ENCODE peak calls at places on chromosomes 11 and 22, in six cellular contexts. G is gastrocnemius medialis, T is HCT116, O is GM12891, H is thyroid gland, U is body of pancreas. A is an unnamed sample.

GRCh38 chr11:28483072-28483867 is 375.1 kb downstream of the METTL15 start:
- DNase-seq in H (no peak), U (no peak), G (no peak), O (no peak), T (no peak), A (no peak)

GRCh38 chr11:28242596-28242995 is 134.4 kb downstream of the METTL15 start:
- DNase-seq in T (no peak), U (no peak), O (no peak), G (no peak), H (no peak), A (no peak)

GRCh38 chr11:91513734-91514133 is 710.9 kb upstream of the FAT3 start:
- DNase-seq in H (no peak), G (no peak), U (no peak), T (no peak), O (no peak), A (no peak)

GRCh38 chr22:43186272-43187170 is at the start of gene TTLL12:
- DNase-seq in T (no peak), G (peak), U (peak), H (peak), O (peak), A (peak)

GRCh38 chr11:128914216-128915147 is 23.3 kb downstream of the KCNJ5 start:
- DNase-seq in U (no peak), G (no peak), T (no peak), H (no peak), O (no peak), A (no peak)

GRCh38 chr11:47269829-47270305 is at the start of gene MADD:
- DNase-seq in H (peak), T (peak), G (peak), O (peak), U (peak), A (peak)

GRCh38 chr11:63837719-63838118 is 1.2 kb upstream of the MARK2 start:
- DNase-seq in G (no peak), H (no peak), U (no peak), O (no peak), T (no peak), A (no peak)

GRCh38 chr22:46390652-46391301 is 55.3 kb downstream of the TRMU start:
- DNase-seq in O (no peak), H (peak), U (peak), G (peak), T (no peak), A (peak)

GRCh38 chr11:44565008-44565745 is at the start of gene CD82:
- DNase-seq in O (peak), U (peak), T (peak), G (peak), H (peak), A (peak)
- TF ChIP-seq POLR2A in O (peak), U (peak), T (no peak), G (peak), H (peak), A (peak)

DNA sequence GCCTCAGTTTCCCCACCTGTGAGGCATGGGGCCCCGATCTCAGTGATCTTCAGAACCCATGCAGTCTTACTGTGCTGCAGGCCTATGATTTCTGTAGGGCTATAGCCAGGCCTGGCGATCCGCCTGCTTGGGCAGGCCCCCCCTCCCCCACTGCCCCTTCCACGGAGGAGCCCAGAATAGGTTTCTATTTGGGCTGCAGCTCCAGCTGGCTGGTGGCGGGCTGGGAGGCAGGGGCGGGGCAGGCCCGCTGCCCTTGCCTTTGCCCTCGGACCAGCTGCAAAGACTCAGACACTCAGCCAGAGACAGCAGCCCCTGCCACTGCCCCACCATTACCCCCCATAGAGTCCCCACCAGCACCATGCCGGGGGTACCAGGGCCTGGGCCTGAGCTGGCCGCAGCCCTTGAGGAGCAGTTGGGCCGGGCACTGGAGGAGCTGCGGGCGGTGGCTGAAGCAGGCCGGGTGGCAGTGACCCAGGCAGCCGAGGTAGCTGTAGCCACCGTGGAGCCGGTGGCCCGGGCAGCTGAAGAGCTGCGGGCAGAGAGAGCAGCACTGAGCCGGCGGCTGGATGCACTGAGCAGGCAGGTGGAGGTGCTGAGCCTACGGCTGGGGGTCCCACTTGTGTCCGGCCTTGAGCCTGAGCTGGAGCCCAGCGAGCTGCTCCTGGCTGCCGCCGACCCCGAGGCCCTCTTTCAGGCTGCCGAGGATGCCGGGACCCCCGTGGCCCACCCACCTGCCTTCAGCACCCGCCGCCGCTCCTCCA is 12.2 kb downstream of the SMTN start:
- DNase-seq in H (peak), G (peak), U (peak), O (peak), T (no peak), A (no peak)
- TF ChIP-seq POLR2A in H (no peak), G (peak), U (no peak), O (no peak), T (no peak), A (no peak)

GRCh38 chr11:65502274-65502851 is 3.5 kb downstream of the MALAT1 start:
- DNase-seq in H (no peak), T (no peak), O (no peak), G (no peak), U (no peak), A (no peak)

GRCh38 chr11:65502852-65503603 is 4.2 kb downstream of the MALAT1 start:
- DNase-seq in G (no peak), H (no peak), T (no peak), O (no peak), U (no peak), A (no peak)

GRCh38 chr11:65500262-65501004 is 1.6 kb downstream of the MALAT1 start:
- DNase-seq in O (no peak), U (peak), T (no peak), G (no peak), H (no peak), A (no peak)

GRCh38 chr11:65501005-65501529 is 2.2 kb downstream of the MALAT1 start:
- DNase-seq in U (no peak), T (no peak), H (no peak), O (no peak), G (no peak), A (no peak)

DNA sequence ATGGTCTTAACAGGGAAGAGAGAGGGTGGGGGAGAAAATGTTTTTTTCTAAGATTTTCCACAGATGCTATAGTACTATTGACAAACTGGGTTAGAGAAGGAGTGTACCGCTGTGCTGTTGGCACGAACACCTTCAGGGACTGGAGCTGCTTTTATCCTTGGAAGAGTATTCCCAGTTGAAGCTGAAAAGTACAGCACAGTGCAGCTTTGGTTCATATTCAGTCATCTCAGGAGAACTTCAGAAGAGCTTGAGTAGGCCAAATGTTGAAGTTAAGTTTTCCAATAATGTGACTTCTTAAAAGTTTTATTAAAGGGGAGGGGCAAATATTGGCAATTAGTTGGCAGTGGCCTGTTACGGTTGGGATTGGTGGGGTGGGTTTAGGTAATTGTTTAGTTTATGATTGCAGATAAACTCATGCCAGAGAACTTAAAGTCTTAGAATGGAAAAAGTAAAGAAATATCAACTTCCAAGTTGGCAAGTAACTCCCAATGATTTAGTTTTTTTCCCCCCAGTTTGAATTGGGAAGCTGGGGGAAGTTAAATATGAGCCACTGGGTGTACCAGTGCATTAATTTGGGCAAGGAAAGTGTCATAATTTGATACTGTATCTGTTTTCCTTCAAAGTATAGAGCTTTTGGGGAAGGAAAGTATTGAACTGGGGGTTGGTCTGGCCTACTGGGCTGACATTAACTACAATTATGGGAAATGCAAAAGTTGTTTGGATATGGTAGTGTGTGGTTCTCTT is 2.9 kb downstream of the MALAT1 start:
- DNase-seq in O (no peak), T (no peak), G (no peak), U (no peak), H (no peak), A (no peak)
- TF ChIP-seq POLR2A in O (peak), T (no peak), G (no peak), U (peak), H (peak), A (no peak)

DNA sequence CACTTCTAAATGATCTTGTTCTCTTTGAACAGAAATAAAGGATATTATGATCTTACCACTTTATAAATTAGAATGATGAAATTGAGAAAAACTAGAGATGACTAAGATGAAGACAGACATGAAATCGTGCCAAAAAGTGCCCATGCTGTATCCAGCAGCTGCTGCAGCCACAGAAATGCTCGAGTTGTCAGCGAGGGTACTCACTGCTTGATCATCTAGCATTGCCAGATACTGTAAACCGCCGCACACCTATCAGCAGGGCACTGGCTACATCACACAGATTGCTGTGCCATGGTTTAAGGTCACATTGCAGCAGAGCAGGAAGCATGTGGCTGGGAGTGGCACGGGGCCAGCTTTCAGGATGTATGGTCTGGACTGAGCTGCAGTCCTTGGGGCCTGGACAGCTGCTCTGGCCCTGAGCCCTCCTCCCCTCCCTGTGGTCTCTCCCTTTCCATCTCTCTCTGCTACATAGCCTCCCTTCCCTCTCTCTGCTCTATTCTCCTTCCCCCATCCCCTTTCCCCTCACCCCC is 51.0 kb upstream of the SEPTIN5 start:
- DNase-seq in O (no peak), U (peak), H (peak), T (no peak), G (no peak), A (no peak)
- TF ChIP-seq POLR2A in O (no peak), U (no peak), H (no peak), T (no peak), G (no peak), A (no peak)

DNA sequence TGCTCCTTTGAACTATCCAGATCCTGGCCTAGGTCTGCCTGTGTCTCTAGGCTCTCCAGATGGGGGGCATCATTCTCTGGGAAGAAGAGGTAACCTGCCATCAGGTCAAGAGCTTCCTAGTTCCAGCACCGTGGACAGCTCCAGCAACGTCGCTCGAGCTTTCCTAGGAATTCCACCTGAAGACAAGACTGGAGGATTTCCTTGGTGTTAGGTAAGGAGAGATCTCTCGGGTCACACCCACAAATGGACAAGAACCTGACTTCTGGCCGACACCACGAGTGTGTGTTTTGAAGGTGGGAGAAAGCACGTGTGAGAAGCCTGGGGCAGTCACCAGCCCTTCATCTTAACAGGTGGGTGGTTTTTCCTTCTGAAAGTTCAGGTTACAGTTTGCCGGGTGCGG is 1.2 kb downstream of the PRG3 start:
- DNase-seq in O (no peak), H (peak), G (no peak), T (no peak), U (no peak), A (no peak)
- TF ChIP-seq POLR2A in O (no peak), H (no peak), G (no peak), T (no peak), U (no peak), A (no peak)

GRCh38 chr22:19042285-19043110 is 79.7 kb downstream of the DGCR2 start:
- DNase-seq in H (no peak), G (peak), U (no peak), T (no peak), O (no peak), A (no peak)

GRCh38 chr22:19039448-19039780 is 82.8 kb downstream of the DGCR2 start:
- DNase-seq in U (no peak), O (no peak), H (no peak), G (no peak), T (no peak), A (no peak)

GRCh38 chr22:19041403-19042074 is 80.7 kb downstream of the DGCR2 start:
- DNase-seq in U (no peak), H (no peak), G (peak), T (no peak), O (no peak), A (no peak)

GRCh38 chr22:19039796-19040580 is 82.2 kb downstream of the DGCR2 start:
- DNase-seq in H (no peak), U (no peak), G (peak), T (no peak), O (no peak), A (no peak)

DNA sequence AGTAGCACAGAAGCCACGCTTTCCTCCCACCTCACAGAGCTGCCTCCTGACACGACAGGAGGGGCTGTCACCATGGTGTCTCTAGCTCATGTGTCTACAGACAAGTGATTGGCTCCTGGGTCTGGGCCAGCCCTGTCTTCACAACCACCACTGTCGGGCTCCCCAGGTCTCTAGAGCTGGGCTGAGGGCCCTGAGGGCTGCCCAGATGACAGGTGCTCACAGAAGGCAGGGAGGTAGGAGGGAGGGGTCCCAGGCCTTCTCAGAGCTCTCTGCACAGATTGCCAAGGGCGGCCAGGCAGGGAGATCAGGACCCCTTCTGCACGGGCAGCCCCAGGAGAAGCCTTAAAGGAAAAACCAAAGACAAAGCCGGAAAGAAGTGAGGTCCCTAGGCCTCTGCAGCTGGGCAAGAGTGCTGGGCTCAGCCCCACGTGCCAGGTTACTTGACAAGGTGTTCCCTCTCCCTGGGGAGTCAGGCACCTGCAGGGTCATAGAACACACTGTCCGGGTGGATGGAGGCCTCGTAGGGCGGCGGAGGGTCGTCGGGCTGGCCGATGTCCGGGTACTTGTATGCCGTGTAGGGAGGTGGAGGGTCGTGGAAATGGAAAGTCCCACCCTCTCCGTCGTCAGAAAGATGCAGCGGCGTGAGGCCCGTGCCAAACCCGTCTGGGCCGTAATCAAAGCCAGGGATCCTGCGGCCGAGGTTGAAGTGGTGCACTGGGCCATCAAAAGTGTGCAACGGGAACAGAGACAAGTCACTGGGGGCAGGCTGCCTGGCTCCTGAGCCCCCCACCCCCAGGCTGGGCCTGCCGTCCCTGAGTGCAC is 81.4 kb downstream of the DGCR2 start:
- DNase-seq in G (peak), T (no peak), U (no peak), O (no peak), H (no peak), A (no peak)
- TF ChIP-seq POLR2A in G (no peak), T (no peak), U (no peak), O (no peak), H (no peak), A (no peak)

GRCh38 chr11:112271242-112271641 is 10.6 kb upstream of the PLET1 start:
- DNase-seq in T (no peak), U (no peak), H (no peak), O (no peak), G (no peak), A (no peak)

GRCh38 chr11:112274007-112274783 is 13.5 kb upstream of the PLET1 start:
- DNase-seq in O (no peak), U (no peak), T (no peak), G (no peak), H (no peak), A (no peak)

GRCh38 chr11:112269139-112269538 is 8.5 kb upstream of the PLET1 start:
- DNase-seq in O (no peak), U (no peak), T (no peak), G (no peak), H (no peak), A (no peak)

GRCh38 chr11:112270551-112271180 is 10.0 kb upstream of the PLET1 start:
- DNase-seq in T (no peak), U (peak), O (no peak), G (no peak), H (peak), A (no peak)

GRCh38 chr11:112273066-112273465 is 12.4 kb upstream of the PLET1 start:
- DNase-seq in U (no peak), O (no peak), H (no peak), T (no peak), G (no peak), A (no peak)
- TF ChIP-seq POLR2A in U (no peak), O (no peak), H (no peak), T (no peak), G (no peak), A (no peak)

GRCh38 chr11:112178428-112178827 is 3.1 kb downstream of the BCO2 start:
- DNase-seq in G (no peak), T (no peak), U (no peak), H (no peak), O (no peak), A (no peak)
- TF ChIP-seq POLR2A in G (no peak), T (no peak), U (no peak), H (no peak), O (no peak), A (no peak)

GRCh38 chr11:574632-575323 is 1.5 kb upstream of the PHRF1 start:
- DNase-seq in O (no peak), T (no peak), U (no peak), G (no peak), H (no peak), A (no peak)

GRCh38 chr11:577611-577894 is 1.3 kb downstream of the PHRF1 start:
- DNase-seq in G (no peak), T (no peak), O (no peak), H (no peak), U (no peak), A (no peak)

GRCh38 chr11:576791-577610 is 731 bp downstream of the PHRF1 start:
- DNase-seq in U (no peak), H (no peak), T (no peak), O (no peak), G (no peak), A (no peak)

GRCh38 chr11:575996-576756 is at the start of gene PHRF1:
- DNase-seq in G (peak), T (peak), U (peak), H (peak), O (peak), A (peak)

GRCh38 chr11:575324-575995 is 810 bp upstream of the PHRF1 start:
- DNase-seq in T (peak), H (peak), G (no peak), O (no peak), U (no peak), A (no peak)
- TF ChIP-seq POLR2A in T (no peak), H (peak), G (peak), O (no peak), U (no peak), A (peak)

A was measured in prostate gland.